ENCODE peak calls at places on chromosomes 5 and 9, in four cellular contexts. F, X, O and D are unnamed samples.

GRCh38 chr9:117178596-117179111 is 236.2 kb downstream of the ASTN2 start:
- DNase-seq in F (no peak), X (no peak), O (no peak), D (no peak)

GRCh38 chr5:71924980-71925379 is 182.3 kb upstream of the MAP1B start:
- DNase-seq in F (no peak), X (no peak), O (no peak), D (no peak)

GRCh38 chr5:44679200-44679599 is 129.5 kb upstream of the MRPS30 start:
- DNase-seq in F (no peak), X (no peak), O (no peak), D (no peak)

GRCh38 chr9:96027271-96028131 is 152.0 kb downstream of the ERCC6L2 start:
- DNase-seq in F (no peak), X (no peak), O (no peak), D (no peak)

GRCh38 chr9:34386656-34387055 is 10.0 kb upstream of the MYORG start:
- DNase-seq in F (no peak), X (no peak), O (no peak), D (no peak)

GRCh38 chr5:133457956-133458355 is 154.4 kb downstream of the FSTL4 start:
- DNase-seq in F (no peak), X (no peak), O (no peak), D (no peak)

GRCh38 chr5:22889714-22890113 is 36.6 kb upstream of the CDH12 start:
- DNase-seq in F (no peak), X (no peak), O (no peak), D (no peak)

GRCh38 chr5:147558826-147559225 is 49.0 kb upstream of the DPYSL3 start:
- DNase-seq in F (peak), X (peak), O (no peak), D (no peak)

GRCh38 chr5:4361626-4362281 is 766.1 kb downstream of the IRX1 start:
- DNase-seq in F (no peak), X (no peak), O (no peak), D (no peak)

GRCh38 chr5:14399054-14399657 is 182.4 kb upstream of the OTULINL start:
- DNase-seq in F (peak), X (no peak), O (no peak), D (peak)

GRCh38 chr5:132303589-132303988 is 9.4 kb downstream of the SLC22A4 start:
- DNase-seq in F (no peak), X (no peak), O (no peak), D (peak)

GRCh38 chr5:16659536-16659935 is 42.7 kb upstream of the RETREG1 start:
- DNase-seq in F (no peak), X (no peak), O (no peak), D (no peak)

GRCh38 chr5:73853091-73853490 is 227.1 kb downstream of the ARHGEF28 start:
- DNase-seq in F (no peak), X (no peak), O (no peak), D (no peak)

GRCh38 chr5:104178066-104178465 is 615.5 kb upstream of the NUDT12 start:
- DNase-seq in F (no peak), X (no peak), O (no peak), D (no peak)

GRCh38 chr9:130331573-130331972 is 66.0 kb downstream of the HMCN2 start:
- DNase-seq in F (no peak), X (peak), O (no peak), D (no peak)

GRCh38 chr9:126704157-126704941 is 90.6 kb downstream of the LMX1B start:
- DNase-seq in F (no peak), X (no peak), O (no peak), D (peak)

GRCh38 chr5:179154991-179155955 is 95.1 kb downstream of the ZNF354C start:
- DNase-seq in F (no peak), X (no peak), O (no peak), D (no peak)